ENCODE peak calls at places on chromosomes 1 and 21, in seven cellular contexts. J is tibial nerve; P is DND-41; W is DMS153; T is hepatic stellate cell; H is naive thymus-derived CD8-positive, alpha-beta T cell; K is WTC11. S is an unnamed sample.
A peak's percentile ranks its signal among the peaks of the same experiment; 100 is the strongest.

GRCh38 chr1:233107130-233107529 is 156.7 kb downstream of the NTPCR start:
- DNase-seq in J (no peak), P (no peak), W (no peak), T (no peak), H (no peak), K (no peak), S (no peak)

GRCh38 chr1:245096330-245097066 is 58.3 kb upstream of the KIF26B start:
- DNase-seq in J (no peak), P (no peak), W (no peak), T (no peak), H (no peak), K (no peak), S (no peak)

GRCh38 chr1:28301368-28302174 is 27.3 kb upstream of the MED18 start:
- DNase-seq in J (no peak), P (no peak), W (no peak), T (no peak), H (no peak), K (no peak), S (no peak)

GRCh38 chr1:16110884-16111283 is 37.4 kb upstream of the FAM131C start:
- DNase-seq in J (no peak), P (no peak), W (no peak), T (no peak), H (no peak), K (no peak), S (no peak)

GRCh38 chr1:114347431-114348209 is 163.4 kb downstream of the TRIM33 start:
- DNase-seq in J (no peak), P (no peak), W (no peak), T (no peak), H (no peak), K (no peak), S (no peak)

GRCh38 chr1:188958461-188959115 is 1519.1 kb downstream of the BRINP3 start:
- DNase-seq in J (no peak), P (no peak), W (no peak), T (no peak), H (no peak), K (no peak), S (no peak)

GRCh38 chr1:152168535-152168868 is 9.5 kb upstream of the RPTN start:
- DNase-seq in J (no peak), P (no peak), W (no peak), T (no peak), H (no peak), K (no peak), S (no peak)

GRCh38 chr1:246428542-246429308 is 78.4 kb downstream of the SMYD3 start:
- DNase-seq in J (no peak), P (peak; percentile 85), W (no peak), T (peak; percentile 26), H (no peak), K (no peak), S (no peak)

GRCh38 chr1:32828341-32828740 is 10.9 kb downstream of the S100PBP start:
- DNase-seq in J (no peak), P (no peak), W (no peak), T (peak; percentile 10), H (no peak), K (no peak), S (no peak)

GRCh38 chr1:39818482-39818881 is 29.8 kb upstream of the BMP8B start:
- DNase-seq in J (no peak), P (no peak), W (peak; percentile 65), T (no peak), H (no peak), K (no peak), S (no peak)

GRCh38 chr1:78543941-78544630 is 53.3 kb downstream of the PTGFR start:
- DNase-seq in J (no peak), P (no peak), W (no peak), T (no peak), H (no peak), K (no peak), S (no peak)

GRCh38 chr1:64929221-64929620 is 37.1 kb downstream of the JAK1 start:
- DNase-seq in J (no peak), P (no peak), W (no peak), T (no peak), H (no peak), K (no peak), S (no peak)

GRCh38 chr21:41964171-41964570 is 10.4 kb upstream of the C2CD2 start:
- DNase-seq in J (no peak), P (no peak), W (no peak), T (no peak), H (no peak), K (no peak), S (no peak)

GRCh38 chr1:208524920-208525319 is 280.7 kb upstream of the PLXNA2 start:
- DNase-seq in J (no peak), P (no peak), W (no peak), T (no peak), H (no peak), K (no peak), S (no peak)

GRCh38 chr1:31717341-31717740 is 13.5 kb upstream of the COL16A1 start:
- DNase-seq in J (no peak), P (no peak), W (no peak), T (no peak), H (no peak), K (no peak), S (no peak)

GRCh38 chr1:43547538-43548072 is 16.9 kb downstream of the PTPRF start:
- DNase-seq in J (no peak), P (no peak), W (peak; percentile 41), T (no peak), H (no peak), K (no peak), S (no peak)

GRCh38 chr1:84370831-84371394 is 27.4 kb upstream of the DNASE2B start:
- DNase-seq in J (no peak), P (no peak), W (peak; percentile 67), T (no peak), H (no peak), K (no peak), S (no peak)

GRCh38 chr21:35664683-35665082 is 395.6 kb downstream of the SETD4 start:
- DNase-seq in J (no peak), P (peak; percentile 24), W (no peak), T (no peak), H (no peak), K (no peak), S (no peak)

GRCh38 chr1:57353589-57353988 is 70.3 kb downstream of the DAB1 start:
- DNase-seq in J (no peak), P (no peak), W (no peak), T (no peak), H (no peak), K (no peak), S (no peak)

GRCh38 chr21:45130324-45130774 is 56.0 kb downstream of the ADARB1 start:
- DNase-seq in J (no peak), P (no peak), W (no peak), T (peak; percentile 80), H (no peak), K (no peak), S (no peak)

GRCh38 chr21:44485254-44485793 is 30.0 kb downstream of the LRRC3 start:
- DNase-seq in J (peak; percentile 17), P (no peak), W (peak; percentile 65), T (no peak), H (peak; percentile 35), K (peak; percentile 82), S (no peak)

GRCh38 chr1:29912413-29912812 is 676.1 kb downstream of the PTPRU start:
- DNase-seq in J (no peak), P (peak; percentile 7), W (no peak), T (no peak), H (no peak), K (no peak), S (no peak)

GRCh38 chr1:90204036-90204594 is 209.2 kb downstream of the ZNF326 start:
- DNase-seq in J (no peak), P (no peak), W (no peak), T (no peak), H (no peak), K (no peak), S (no peak)

GRCh38 chr1:23018661-23019093 is 591 bp upstream of the KDM1A start:
- DNase-seq in J (no peak), P (no peak), W (no peak), T (peak; percentile 16), H (no peak), K (no peak), S (no peak)

GRCh38 chr1:37483785-37484184 is 9.4 kb downstream of the ZC3H12A start:
- DNase-seq in J (no peak), P (no peak), W (no peak), T (no peak), H (no peak), K (no peak), S (no peak)

GRCh38 chr1:147568551-147568950 is 27.2 kb downstream of the BCL9 start:
- DNase-seq in J (no peak), P (no peak), W (no peak), T (no peak), H (no peak), K (no peak), S (no peak)

GRCh38 chr1:22611530-22611947 is 24.9 kb upstream of the C1QA start:
- DNase-seq in J (peak; percentile 12), P (peak; percentile 71), W (no peak), T (peak; percentile 41), H (no peak), K (peak; percentile 89), S (no peak)